ENCODE peak calls at places on chromosomes 13 and 19, in eight cellular contexts. S is AG09319, F is AG04449, C is adrenal gland, K is GM13976, B is sigmoid colon, H is MM.1S, R is Calu3. X is an unnamed sample.

GRCh38 chr13:103354189-103354588 is 288.0 kb upstream of the SLC10A2 start:
- DNase-seq in H (no peak), C (no peak), K (no peak), F (no peak), R (no peak), B (no peak), S (no peak), X (no peak)

GRCh38 chr19:16860118-16860517 is 28.7 kb upstream of the F2RL3 start:
- DNase-seq in B (no peak), H (no peak), R (no peak), K (no peak), C (no peak), F (no peak), S (peak), X (no peak)

GRCh38 chr13:21638319-21639282 is 32.3 kb upstream of the FGF9 start:
- DNase-seq in C (peak), S (no peak), K (peak), F (no peak), R (peak), H (peak), B (no peak), X (peak)

GRCh38 chr13:98476538-98476966 is 100.4 kb downstream of the STK24 start:
- DNase-seq in H (peak), R (peak), K (peak), S (no peak), C (peak), B (peak), F (peak), X (no peak)

GRCh38 chr19:18284710-18285430 is 3.4 kb upstream of the JUND start:
- DNase-seq in R (no peak), K (peak), S (no peak), F (no peak), H (no peak), B (no peak), C (peak), X (no peak)

GRCh38 chr13:42064259-42064658 is 15.8 kb downstream of the DGKH start:
- DNase-seq in B (no peak), R (no peak), K (no peak), S (no peak), F (no peak), C (no peak), H (no peak), X (no peak)

GRCh38 chr13:110185696-110186095 is 121.3 kb downstream of the COL4A1 start:
- DNase-seq in F (peak), S (no peak), B (peak), H (no peak), C (no peak), K (no peak), R (no peak), X (no peak)

GRCh38 chr13:98022210-98022609 is 68.7 kb downstream of the IPO5 start:
- DNase-seq in S (peak), H (no peak), R (no peak), B (no peak), K (no peak), F (peak), C (peak), X (no peak)

GRCh38 chr19:22286151-22286810 is at the start of gene ZNF729:
- DNase-seq in H (no peak), F (no peak), K (no peak), R (no peak), B (no peak), S (no peak), C (no peak), X (no peak)

GRCh38 chr13:77377016-77377415 is 50.1 kb upstream of the MYCBP2 start:
- DNase-seq in S (no peak), B (no peak), H (no peak), R (no peak), F (no peak), C (no peak), K (no peak), X (no peak)

GRCh38 chr13:45238945-45239795 is 38.3 kb upstream of the KCTD4 start:
- DNase-seq in R (no peak), B (no peak), H (no peak), F (no peak), C (no peak), S (no peak), K (no peak), X (no peak)

GRCh38 chr19:30070198-30070969 is 128.3 kb downstream of the URI1 start:
- DNase-seq in F (no peak), S (no peak), C (no peak), H (no peak), R (no peak), K (no peak), B (peak), X (no peak)

GRCh38 chr19:58480831-58481230 is 4.7 kb downstream of the ZNF446 start:
- DNase-seq in S (no peak), B (no peak), C (no peak), K (no peak), H (no peak), R (no peak), F (no peak), X (no peak)

GRCh38 chr13:23618341-23618740 is 48.1 kb downstream of the TNFRSF19 start:
- DNase-seq in K (no peak), R (peak), C (no peak), S (peak), H (no peak), B (no peak), F (peak), X (no peak)

GRCh38 chr13:51221674-51222509 is at the start of gene FAM124A:
- DNase-seq in B (peak), C (peak), H (peak), R (peak), F (no peak), S (no peak), K (peak), X (peak)

DNA sequence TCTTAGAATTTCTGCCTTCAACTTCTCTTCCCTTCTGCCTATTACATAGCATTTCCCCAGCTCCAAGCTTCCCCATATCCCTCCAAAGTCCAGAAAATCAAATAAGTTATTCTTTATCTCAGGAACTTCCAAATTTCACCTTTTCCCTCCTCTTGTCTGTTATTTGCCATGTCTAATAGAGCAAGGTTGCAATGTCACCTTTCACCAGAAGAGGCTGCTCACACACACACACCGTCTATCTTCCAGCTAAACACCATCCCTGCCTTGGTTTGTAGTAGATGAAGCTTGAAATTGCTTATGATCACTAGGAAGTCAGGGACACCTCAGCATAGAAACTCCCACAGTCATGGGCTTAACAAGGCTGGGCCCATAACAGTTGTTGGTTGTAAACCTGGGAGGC is 48.4 kb downstream of the ZNRF4 start:
- DNase-seq in F (no peak), H (no peak), S (no peak), K (no peak), C (no peak), B (no peak), R (no peak), X (no peak)
- TF ChIP-seq CTCF in F (no peak), H (no peak), S (no peak), K (no peak), C (no peak), B (no peak), R (no peak), X (no peak)

GRCh38 chr19:12993562-12993961 is 1.7 kb upstream of the NFIX start:
- DNase-seq in C (no peak), F (no peak), H (no peak), R (no peak), B (no peak), K (no peak), S (no peak), X (no peak)
- TF ChIP-seq CTCF in C (no peak), F (no peak), H (no peak), R (no peak), B (no peak), K (no peak), S (no peak), X (no peak)

DNA sequence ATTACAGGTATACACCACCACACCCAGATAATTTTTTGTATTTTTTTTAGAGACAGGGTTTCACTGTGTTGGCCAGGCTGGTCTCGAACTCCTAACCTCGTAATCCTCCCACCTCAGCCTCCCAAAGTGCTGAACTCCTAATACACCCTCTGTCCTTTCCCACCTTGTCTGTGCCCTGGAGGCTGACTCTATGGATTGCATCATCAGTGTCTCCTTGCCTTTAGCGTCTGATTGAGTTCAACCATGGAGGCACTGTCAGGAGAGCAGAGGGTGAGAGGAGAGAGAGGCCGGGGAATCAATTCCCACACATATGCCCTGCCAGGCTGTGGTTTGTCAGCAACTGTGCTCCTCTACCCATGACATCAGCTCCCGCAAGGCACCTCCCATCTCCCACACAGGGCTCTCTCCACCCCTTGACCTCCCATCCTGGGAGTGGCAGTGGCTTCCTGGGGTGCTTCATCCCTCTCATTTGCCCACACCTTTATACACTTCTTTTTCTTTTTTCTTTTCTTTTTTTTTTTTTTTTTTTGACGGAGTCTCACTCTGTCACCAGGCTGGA is 12.6 kb upstream of the LILRB4 start:
- DNase-seq in S (no peak), C (no peak), B (no peak), H (no peak), F (no peak), K (no peak), R (no peak), X (no peak)
- TF ChIP-seq CTCF in S (no peak), C (no peak), B (no peak), H (no peak), F (no peak), K (no peak), R (no peak), X (no peak)

DNA sequence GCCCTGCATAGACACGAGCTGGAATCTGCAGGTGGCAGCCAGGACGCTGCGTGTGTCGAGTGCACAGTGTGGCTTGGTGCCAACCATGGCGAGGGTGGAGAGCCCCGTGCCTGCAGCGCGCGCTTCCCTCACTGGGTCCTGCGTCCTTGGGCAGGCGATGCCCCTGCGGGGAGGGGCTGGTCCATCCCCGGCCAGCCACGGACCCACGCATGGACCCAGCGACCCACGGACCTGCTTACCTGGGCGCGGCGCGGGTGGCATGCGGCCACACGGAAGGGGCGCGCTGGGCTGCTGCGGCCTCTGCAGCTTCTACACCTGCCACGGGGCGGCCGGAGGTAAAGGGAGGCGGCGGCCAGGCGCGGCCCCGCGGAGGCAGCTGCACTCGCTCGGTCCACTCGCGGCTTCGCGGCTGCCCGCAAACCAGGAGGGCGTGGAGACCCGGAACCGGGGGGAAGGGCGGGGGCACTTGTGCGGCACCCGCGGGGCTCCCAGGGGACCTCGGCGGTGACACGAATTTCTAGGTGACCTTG is 569 bp upstream of the MCF2L start:
- DNase-seq in B (peak), H (no peak), K (peak), R (peak), C (no peak), S (no peak), F (no peak), X (peak)
- TF ChIP-seq CTCF in B (no peak), H (no peak), K (no peak), R (no peak), C (no peak), S (no peak), F (no peak), X (no peak)

GRCh38 chr13:41059466-41059865 is 1.8 kb upstream of the WBP4 start:
- DNase-seq in R (no peak), K (no peak), H (peak), C (no peak), F (no peak), S (no peak), B (no peak), X (no peak)

GRCh38 chr13:41061914-41062837 is 867 bp downstream of the WBP4 start:
- DNase-seq in K (no peak), R (no peak), F (no peak), H (peak), B (no peak), C (peak), S (no peak), X (no peak)

GRCh38 chr13:41059896-41060722 is 1.2 kb upstream of the WBP4 start:
- DNase-seq in R (peak), C (peak), K (peak), F (no peak), S (peak), H (peak), B (peak), X (peak)

GRCh38 chr13:41060723-41061074 is 610 bp upstream of the WBP4 start:
- DNase-seq in K (peak), B (peak), C (peak), S (no peak), R (peak), F (no peak), H (peak), X (peak)

GRCh38 chr13:41061075-41061913 is at the start of gene WBP4:
- DNase-seq in F (peak), C (peak), R (peak), B (peak), K (peak), H (peak), S (peak), X (peak)
- TF ChIP-seq CTCF in F (peak), C (no peak), R (no peak), B (no peak), K (peak), H (no peak), S (peak), X (no peak)

DNA sequence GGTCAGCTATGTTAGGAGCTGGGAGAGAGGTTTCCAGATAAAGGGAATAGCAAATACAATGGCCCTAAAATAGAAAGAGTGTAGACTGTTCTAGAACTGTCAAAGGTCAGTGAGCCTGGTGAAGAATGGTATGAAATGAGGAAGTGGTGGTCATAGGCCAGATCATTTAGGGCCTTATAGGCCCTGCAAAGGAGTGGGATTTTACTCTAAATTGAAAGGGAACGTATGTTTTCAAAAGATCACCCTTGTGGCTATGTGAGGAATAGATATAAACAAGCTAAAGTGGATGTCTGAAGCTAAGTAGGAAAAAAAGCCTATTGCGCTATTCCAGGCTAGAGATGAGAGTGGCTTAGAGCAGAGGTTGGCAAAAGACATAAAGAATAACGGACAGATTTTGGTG is 70.7 kb upstream of the TDRD3 start:
- DNase-seq in S (no peak), F (no peak), K (no peak), B (no peak), C (no peak), H (no peak), R (no peak), X (no peak)
- TF ChIP-seq CTCF in S (no peak), F (no peak), K (no peak), B (no peak), C (no peak), H (no peak), R (no peak), X (no peak)

GRCh38 chr13:71879129-71879535 is 12.1 kb upstream of the DACH1 start:
- DNase-seq in B (no peak), K (peak), F (no peak), S (no peak), H (peak), C (peak), R (no peak), X (peak)
- TF ChIP-seq CTCF in B (no peak), K (peak), F (no peak), S (peak), H (peak), C (peak), R (no peak), X (peak)

GRCh38 chr13:27425918-27426630 is 1.7 kb downstream of the GTF3A start:
- DNase-seq in H (peak), K (peak), S (no peak), B (peak), F (no peak), C (peak), R (peak), X (peak)

GRCh38 chr13:27427663-27428062 is 3.2 kb downstream of the GTF3A start:
- DNase-seq in K (no peak), C (peak), R (no peak), F (no peak), H (no peak), S (no peak), B (no peak), X (no peak)

GRCh38 chr13:27425151-27425917 is 915 bp downstream of the GTF3A start:
- DNase-seq in K (no peak), F (no peak), S (no peak), C (peak), R (no peak), H (no peak), B (no peak), X (no peak)

GRCh38 chr13:27423333-27423732 is 1.1 kb upstream of the GTF3A start:
- DNase-seq in F (no peak), R (no peak), C (no peak), H (no peak), K (no peak), S (no peak), B (no peak), X (no peak)

GRCh38 chr13:27424246-27425150 is at the start of gene GTF3A:
- DNase-seq in K (peak), F (no peak), C (peak), R (peak), H (peak), B (peak), S (peak), X (peak)
- TF ChIP-seq CTCF in K (no peak), F (no peak), C (no peak), R (no peak), H (no peak), B (no peak), S (no peak), X (no peak)

GRCh38 chr13:111449041-111449440 is 128.6 kb downstream of the TEX29 start:
- DNase-seq in K (no peak), H (no peak), C (no peak), R (no peak), S (no peak), F (no peak), B (no peak), X (no peak)
- TF ChIP-seq CTCF in K (no peak), H (no peak), C (no peak), R (no peak), S (no peak), F (no peak), B (no peak), X (no peak)

GRCh38 chr13:37070956-37071355 is 11.5 kb upstream of the SUPT20H start:
- DNase-seq in B (no peak), F (no peak), R (no peak), H (no peak), K (no peak), S (no peak), C (no peak), X (no peak)

GRCh38 chr13:37075164-37075563 is 15.7 kb upstream of the SUPT20H start:
- DNase-seq in S (no peak), H (no peak), F (no peak), B (no peak), R (no peak), C (no peak), K (no peak), X (no peak)

GRCh38 chr13:37076818-37077217 is 17.3 kb upstream of the SUPT20H start:
- DNase-seq in K (no peak), F (no peak), C (no peak), B (no peak), R (no peak), S (no peak), H (no peak), X (no peak)

GRCh38 chr13:37072024-37072423 is 12.5 kb upstream of the SUPT20H start:
- DNase-seq in S (no peak), F (no peak), H (no peak), K (no peak), R (no peak), B (no peak), C (no peak), X (no peak)

DNA sequence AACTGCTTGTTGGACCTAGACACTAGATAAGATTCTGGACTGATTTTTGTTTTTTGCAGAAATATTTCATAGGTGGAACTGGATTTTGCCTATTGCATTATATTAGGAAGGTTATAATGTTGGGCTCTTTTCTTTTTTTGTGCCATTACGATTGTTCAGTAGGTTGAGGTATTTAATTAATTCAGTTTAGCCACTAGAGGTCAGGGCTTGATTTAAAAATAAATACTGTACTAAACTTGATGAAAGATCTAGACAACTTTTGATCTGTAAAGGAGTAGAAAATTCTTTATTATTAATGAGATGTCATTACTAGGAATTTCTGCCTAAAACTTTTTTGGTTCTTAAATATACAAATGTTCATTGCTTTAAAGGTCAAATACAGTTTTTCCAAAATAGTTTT is 15.2 kb upstream of the SUPT20H start:
- DNase-seq in K (no peak), C (no peak), F (no peak), H (peak), R (no peak), B (no peak), S (no peak), X (no peak)
- TF ChIP-seq CTCF in K (no peak), C (peak), F (no peak), H (peak), R (no peak), B (no peak), S (peak), X (peak)

X was measured in nephron progenitor cell.